ENCODE peak calls at places on chromosomes 1 and 21, in six cellular contexts. One of them, this sample, is unnamed. For H3K36me3 and H3K27me3, the result is how much of the 10 kb centered on the place peaks cover.

GRCh38 chr21:34892196-34892595 is 156.9 kb downstream of the RUNX1 start:
- DNase-seq in tibial nerve: no peak
- DNase-seq in hepatocyte: no peak
- DNase-seq in breast epithelium: no peak
- DNase-seq in uterus: no peak
- DNase-seq in lower lobe of right lung: no peak
- DNase-seq in this sample: no peak

GRCh38 chr1:201556841-201557571 is 18.1 kb downstream of the NAV1 start:
- DNase-seq in breast epithelium: no peak
- DNase-seq in uterus: no peak
- DNase-seq in hepatocyte: no peak
- DNase-seq in lower lobe of right lung: peak
- DNase-seq in tibial nerve: no peak
- DNase-seq in this sample: no peak

GRCh38 chr1:178119623-178120022 is 25.7 kb downstream of the RASAL2 start:
- DNase-seq in hepatocyte: no peak
- DNase-seq in breast epithelium: no peak
- DNase-seq in tibial nerve: no peak
- DNase-seq in uterus: no peak
- DNase-seq in lower lobe of right lung: no peak
- DNase-seq in this sample: no peak

GRCh38 chr21:32459972-32460371 is 47.5 kb downstream of the EVA1C start:
- DNase-seq in uterus: no peak
- DNase-seq in tibial nerve: no peak
- DNase-seq in breast epithelium: no peak
- DNase-seq in hepatocyte: no peak
- DNase-seq in lower lobe of right lung: no peak
- DNase-seq in this sample: no peak

GRCh38 chr1:174968750-174969244 is 30.9 kb upstream of the CACYBP start:
- DNase-seq in breast epithelium: no peak
- DNase-seq in uterus: no peak
- DNase-seq in lower lobe of right lung: no peak
- DNase-seq in hepatocyte: no peak
- DNase-seq in tibial nerve: no peak
- DNase-seq in this sample: no peak

GRCh38 chr1:230937370-230937769 is 41.3 kb downstream of the TTC13 start:
- DNase-seq in uterus: no peak
- DNase-seq in breast epithelium: no peak
- DNase-seq in hepatocyte: no peak
- DNase-seq in tibial nerve: no peak
- DNase-seq in lower lobe of right lung: no peak
- DNase-seq in this sample: no peak

GRCh38 chr21:39904457-39904856 is 37.2 kb downstream of the PCP4 start:
- DNase-seq in uterus: no peak
- DNase-seq in lower lobe of right lung: no peak
- DNase-seq in hepatocyte: no peak
- DNase-seq in tibial nerve: no peak
- DNase-seq in breast epithelium: no peak
- DNase-seq in this sample: no peak

GRCh38 chr1:38265293-38266196 is 219.0 kb upstream of the POU3F1 start:
- DNase-seq in lower lobe of right lung: no peak
- DNase-seq in hepatocyte: peak
- DNase-seq in breast epithelium: no peak
- DNase-seq in uterus: no peak
- DNase-seq in tibial nerve: no peak
- DNase-seq in this sample: no peak

GRCh38 chr1:160354388-160354985 is 11.3 kb downstream of the NCSTN start:
- DNase-seq in lower lobe of right lung: no peak
- DNase-seq in uterus: no peak
- DNase-seq in tibial nerve: no peak
- DNase-seq in breast epithelium: no peak
- DNase-seq in hepatocyte: peak
- DNase-seq in this sample: peak

GRCh38 chr21:36320421-36321324 is 676 bp downstream of the MORC3 start:
- DNase-seq in breast epithelium: peak
- DNase-seq in lower lobe of right lung: peak
- DNase-seq in uterus: no peak
- DNase-seq in hepatocyte: peak
- DNase-seq in tibial nerve: peak
- DNase-seq in this sample: peak

GRCh38 chr1:78721136-78721535 is 71.5 kb downstream of the IFI44 start:
- DNase-seq in lower lobe of right lung: no peak
- DNase-seq in uterus: no peak
- DNase-seq in breast epithelium: no peak
- DNase-seq in hepatocyte: no peak
- DNase-seq in tibial nerve: no peak
- DNase-seq in this sample: no peak

GRCh38 chr1:247332901-247333361 is 1.3 kb upstream of the ZNF496 start:
- DNase-seq in breast epithelium: peak
- DNase-seq in tibial nerve: peak
- DNase-seq in lower lobe of right lung: peak
- DNase-seq in hepatocyte: peak
- DNase-seq in uterus: no peak
- DNase-seq in this sample: peak

GRCh38 chr1:152481869-152482664 is 28.5 kb upstream of the LCE5A start:
- DNase-seq in breast epithelium: no peak
- DNase-seq in hepatocyte: no peak
- DNase-seq in lower lobe of right lung: no peak
- DNase-seq in uterus: no peak
- DNase-seq in tibial nerve: no peak
- DNase-seq in this sample: no peak

GRCh38 chr1:31786366-31787060 is 22.4 kb upstream of the ADGRB2 start:
- DNase-seq in uterus: no peak
- DNase-seq in tibial nerve: no peak
- DNase-seq in lower lobe of right lung: peak
- DNase-seq in breast epithelium: no peak
- DNase-seq in hepatocyte: no peak
- DNase-seq in this sample: peak

GRCh38 chr1:7669559-7670208 is 101.4 kb upstream of the VAMP3 start:
- DNase-seq in lower lobe of right lung: peak
- DNase-seq in breast epithelium: peak
- DNase-seq in uterus: peak
- DNase-seq in hepatocyte: peak
- DNase-seq in tibial nerve: peak
- DNase-seq in this sample: peak

GRCh38 chr1:87279966-87280535 is 48.6 kb upstream of the LMO4 start:
- DNase-seq in lower lobe of right lung: no peak
- DNase-seq in breast epithelium: no peak
- DNase-seq in hepatocyte: no peak
- DNase-seq in tibial nerve: no peak
- DNase-seq in uterus: no peak
- DNase-seq in this sample: no peak

GRCh38 chr1:55054396-55054795 is 15.0 kb downstream of the PCSK9 start:
- DNase-seq in breast epithelium: no peak
- DNase-seq in hepatocyte: no peak
- DNase-seq in tibial nerve: no peak
- DNase-seq in uterus: no peak
- DNase-seq in lower lobe of right lung: no peak
- DNase-seq in this sample: no peak

GRCh38 chr1:241639040-241639652 is 1.0 kb downstream of the CHML start:
- DNase-seq in tibial nerve: peak
- DNase-seq in lower lobe of right lung: no peak
- DNase-seq in uterus: no peak
- DNase-seq in breast epithelium: peak
- DNase-seq in hepatocyte: no peak
- DNase-seq in this sample: no peak

GRCh38 chr1:223763881-223764280 is 51.5 kb downstream of the CAPN2 start:
- DNase-seq in hepatocyte: no peak
- DNase-seq in lower lobe of right lung: no peak
- DNase-seq in uterus: no peak
- DNase-seq in tibial nerve: no peak
- DNase-seq in breast epithelium: no peak
- DNase-seq in this sample: no peak

GRCh38 chr1:46413596-46413985 is 19.5 kb downstream of the FAAH start:
- DNase-seq in tibial nerve: no peak
- DNase-seq in uterus: no peak
- DNase-seq in breast epithelium: no peak
- DNase-seq in hepatocyte: no peak
- DNase-seq in lower lobe of right lung: peak
- DNase-seq in this sample: peak

GRCh38 chr1:108717774-108718316 is 5.1 kb downstream of the FNDC7 start:
- DNase-seq in hepatocyte: no peak
- DNase-seq in uterus: no peak
- DNase-seq in breast epithelium: no peak
- DNase-seq in tibial nerve: no peak
- DNase-seq in lower lobe of right lung: no peak
- DNase-seq in this sample: no peak

GRCh38 chr1:17004466-17005364 is 7.0 kb downstream of the ATP13A2 start:
- DNase-seq in uterus: no peak
- DNase-seq in lower lobe of right lung: no peak
- DNase-seq in tibial nerve: no peak
- DNase-seq in hepatocyte: no peak
- DNase-seq in breast epithelium: no peak
- DNase-seq in this sample: no peak

DNA sequence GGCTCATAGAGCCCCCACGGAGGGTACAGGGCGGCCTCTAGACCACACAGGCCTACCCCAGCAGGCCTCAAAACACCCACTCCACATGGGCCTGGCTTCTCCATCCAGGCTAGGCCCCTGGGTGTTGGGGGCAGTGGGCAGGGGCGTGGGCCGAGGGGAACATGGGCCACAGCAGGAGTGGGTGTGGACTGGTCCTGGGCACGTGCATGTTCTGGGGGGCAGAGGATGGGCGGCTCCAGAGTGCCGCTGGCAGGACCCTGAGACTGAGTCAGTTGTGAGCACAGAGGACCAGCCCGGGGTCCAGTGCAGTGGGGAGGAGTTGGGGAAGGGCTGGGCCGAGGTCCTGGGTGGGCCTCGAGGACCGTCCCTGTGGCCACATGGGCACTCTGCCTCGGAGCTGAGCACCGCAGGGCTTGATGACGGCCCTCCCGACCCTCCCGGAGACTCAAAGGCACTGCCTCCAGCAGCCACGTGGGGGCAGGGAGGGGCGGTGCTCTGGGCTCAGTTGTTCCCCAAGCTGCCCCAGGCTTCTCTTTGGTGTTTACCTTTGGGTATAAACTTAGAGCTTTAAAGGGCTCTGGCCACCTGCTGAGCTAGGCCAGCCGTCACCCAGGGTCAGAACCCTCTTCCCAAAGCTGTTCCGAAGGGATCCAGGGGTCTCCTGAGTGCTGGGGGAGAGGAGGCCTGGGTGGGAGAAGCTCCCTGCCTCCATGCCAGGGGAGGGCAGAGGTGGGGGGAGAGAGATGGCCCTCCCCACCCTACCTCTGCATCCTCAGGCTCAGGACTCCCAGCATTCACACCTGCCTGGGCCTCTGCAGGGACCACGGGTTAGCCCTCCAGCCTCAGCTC is 79.9 kb downstream of the MORN1 start:
- DNase-seq in hepatocyte: peak
- DNase-seq in uterus: peak
- DNase-seq in tibial nerve: no peak
- DNase-seq in breast epithelium: no peak
- DNase-seq in lower lobe of right lung: peak
- DNase-seq in this sample: peak
- TF ChIP-seq CTCF in hepatocyte: peak
- TF ChIP-seq CTCF in uterus: peak
- TF ChIP-seq CTCF in tibial nerve: peak
- TF ChIP-seq CTCF in breast epithelium: no peak
- TF ChIP-seq CTCF in lower lobe of right lung: peak
- TF ChIP-seq CTCF in this sample: peak

GRCh38 chr21:46422636-46423241 is 36.0 kb upstream of the DIP2A start:
- DNase-seq in breast epithelium: no peak
- DNase-seq in lower lobe of right lung: no peak
- DNase-seq in uterus: no peak
- DNase-seq in hepatocyte: no peak
- DNase-seq in tibial nerve: no peak
- DNase-seq in this sample: no peak
- H3K36me3 ChIP-seq in breast epithelium: under half
- H3K36me3 ChIP-seq in lower lobe of right lung: half or more
- H3K36me3 ChIP-seq in uterus: under half
- H3K36me3 ChIP-seq in hepatocyte: under half
- H3K36me3 ChIP-seq in tibial nerve: under half
- H3K36me3 ChIP-seq in this sample: half or more

GRCh38 chr1:85463666-85464496 is 1.1 kb downstream of the DDAH1 start:
- DNase-seq in hepatocyte: no peak
- DNase-seq in tibial nerve: no peak
- DNase-seq in lower lobe of right lung: no peak
- DNase-seq in breast epithelium: no peak
- DNase-seq in uterus: no peak
- DNase-seq in this sample: peak
- H3K27me3 ChIP-seq in hepatocyte: under half
- H3K27me3 ChIP-seq in tibial nerve: under half
- H3K27me3 ChIP-seq in lower lobe of right lung: under half
- H3K27me3 ChIP-seq in breast epithelium: under half
- H3K27me3 ChIP-seq in uterus: under half
- H3K27me3 ChIP-seq in this sample: under half

DNA sequence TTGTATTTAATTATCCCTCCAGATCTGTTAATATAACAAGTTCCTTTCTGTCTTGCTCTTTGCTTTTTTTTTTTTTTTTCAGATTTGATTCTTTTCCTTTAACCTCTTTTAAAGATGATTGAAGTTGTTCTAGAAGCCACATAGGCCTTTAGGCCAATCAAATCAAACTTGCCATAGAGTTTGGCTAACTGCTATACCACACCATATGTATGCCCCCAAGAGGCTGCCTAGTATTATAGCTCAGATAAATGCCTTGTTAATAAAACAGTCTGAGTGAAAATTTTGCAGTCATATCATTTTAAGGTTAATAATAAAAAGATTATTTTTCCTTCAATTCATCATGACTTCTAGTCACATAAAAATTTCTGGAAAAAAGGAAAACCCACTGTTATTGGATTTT is 696.0 kb upstream of the CHRM3 start:
- DNase-seq in uterus: no peak
- DNase-seq in breast epithelium: no peak
- DNase-seq in lower lobe of right lung: no peak
- DNase-seq in tibial nerve: no peak
- DNase-seq in hepatocyte: no peak
- DNase-seq in this sample: no peak
- TF ChIP-seq CTCF in uterus: no peak
- TF ChIP-seq CTCF in breast epithelium: no peak
- TF ChIP-seq CTCF in lower lobe of right lung: no peak
- TF ChIP-seq CTCF in tibial nerve: no peak
- TF ChIP-seq CTCF in hepatocyte: no peak
- TF ChIP-seq CTCF in this sample: no peak

This sample was measured in WERI-Rb-1.